ENCODE peak calls at places on chromosomes 4 and X, in nine cellular contexts. One of them, this sample, is unnamed.

GRCh38 chrX:68669094-68669830 is 21.8 kb downstream of the STARD8 start:
- DNase-seq in lower leg skin: no peak
- DNase-seq in A549: no peak
- DNase-seq in IMR-90: no peak
- DNase-seq in endothelial cell of umbilical vein: no peak
- DNase-seq in GM12892: no peak
- DNase-seq in suprapubic skin: no peak
- DNase-seq in stomach: no peak
- DNase-seq in esophagus squamous epithelium: no peak
- DNase-seq in this sample: no peak

GRCh38 chr4:150569384-150569987 is 12.5 kb upstream of the MAB21L2 start:
- DNase-seq in esophagus squamous epithelium: no peak
- DNase-seq in stomach: no peak
- DNase-seq in GM12892: no peak
- DNase-seq in A549: peak
- DNase-seq in suprapubic skin: no peak
- DNase-seq in lower leg skin: no peak
- DNase-seq in endothelial cell of umbilical vein: no peak
- DNase-seq in IMR-90: peak
- DNase-seq in this sample: no peak

GRCh38 chrX:94178145-94178790 is 504.3 kb downstream of the FAM133A start:
- DNase-seq in GM12892: no peak
- DNase-seq in stomach: no peak
- DNase-seq in IMR-90: no peak
- DNase-seq in suprapubic skin: no peak
- DNase-seq in A549: no peak
- DNase-seq in lower leg skin: no peak
- DNase-seq in esophagus squamous epithelium: no peak
- DNase-seq in endothelial cell of umbilical vein: no peak
- DNase-seq in this sample: no peak

GRCh38 chr4:115596265-115597001 is 483.0 kb upstream of the NDST4 start:
- DNase-seq in GM12892: no peak
- DNase-seq in lower leg skin: no peak
- DNase-seq in endothelial cell of umbilical vein: no peak
- DNase-seq in A549: no peak
- DNase-seq in esophagus squamous epithelium: no peak
- DNase-seq in suprapubic skin: no peak
- DNase-seq in stomach: no peak
- DNase-seq in IMR-90: no peak
- DNase-seq in this sample: no peak

GRCh38 chrX:54785901-54786300 is 12.2 kb downstream of the ITIH6 start:
- DNase-seq in esophagus squamous epithelium: no peak
- DNase-seq in GM12892: no peak
- DNase-seq in IMR-90: no peak
- DNase-seq in A549: no peak
- DNase-seq in suprapubic skin: no peak
- DNase-seq in lower leg skin: no peak
- DNase-seq in endothelial cell of umbilical vein: no peak
- DNase-seq in stomach: no peak
- DNase-seq in this sample: peak

GRCh38 chrX:20382518-20383291 is 116.0 kb upstream of the RPS6KA3 start:
- DNase-seq in GM12892: no peak
- DNase-seq in stomach: no peak
- DNase-seq in suprapubic skin: no peak
- DNase-seq in A549: peak
- DNase-seq in esophagus squamous epithelium: no peak
- DNase-seq in IMR-90: no peak
- DNase-seq in endothelial cell of umbilical vein: no peak
- DNase-seq in lower leg skin: no peak
- DNase-seq in this sample: no peak

GRCh38 chrX:5876984-5877655 is 351.5 kb downstream of the NLGN4X start:
- DNase-seq in esophagus squamous epithelium: no peak
- DNase-seq in GM12892: no peak
- DNase-seq in endothelial cell of umbilical vein: no peak
- DNase-seq in A549: peak
- DNase-seq in stomach: no peak
- DNase-seq in lower leg skin: no peak
- DNase-seq in IMR-90: no peak
- DNase-seq in suprapubic skin: no peak
- DNase-seq in this sample: no peak

GRCh38 chr4:149961876-149962597 is 116.2 kb upstream of the DCLK2 start:
- DNase-seq in IMR-90: peak
- DNase-seq in lower leg skin: no peak
- DNase-seq in endothelial cell of umbilical vein: no peak
- DNase-seq in GM12892: no peak
- DNase-seq in suprapubic skin: no peak
- DNase-seq in stomach: no peak
- DNase-seq in A549: no peak
- DNase-seq in esophagus squamous epithelium: no peak
- DNase-seq in this sample: no peak

GRCh38 chr4:156933633-156934258 is 37.9 kb downstream of the PDGFC start:
- DNase-seq in suprapubic skin: no peak
- DNase-seq in stomach: no peak
- DNase-seq in lower leg skin: no peak
- DNase-seq in endothelial cell of umbilical vein: peak
- DNase-seq in A549: no peak
- DNase-seq in GM12892: no peak
- DNase-seq in IMR-90: peak
- DNase-seq in esophagus squamous epithelium: no peak
- DNase-seq in this sample: peak

GRCh38 chrX:70445197-70445656 is 592 bp downstream of the DLG3 start:
- DNase-seq in esophagus squamous epithelium: no peak
- DNase-seq in GM12892: no peak
- DNase-seq in lower leg skin: no peak
- DNase-seq in A549: no peak
- DNase-seq in endothelial cell of umbilical vein: no peak
- DNase-seq in stomach: no peak
- DNase-seq in IMR-90: no peak
- DNase-seq in suprapubic skin: no peak
- DNase-seq in this sample: no peak

GRCh38 chrX:152913354-152913753 is 15.5 kb downstream of the ZNF185 start:
- DNase-seq in IMR-90: no peak
- DNase-seq in suprapubic skin: no peak
- DNase-seq in esophagus squamous epithelium: no peak
- DNase-seq in stomach: no peak
- DNase-seq in GM12892: no peak
- DNase-seq in A549: no peak
- DNase-seq in lower leg skin: no peak
- DNase-seq in endothelial cell of umbilical vein: no peak
- DNase-seq in this sample: no peak

GRCh38 chrX:2484721-2485459 is 15.9 kb downstream of the DHRSX start:
- DNase-seq in endothelial cell of umbilical vein: no peak
- DNase-seq in GM12892: no peak
- DNase-seq in esophagus squamous epithelium: no peak
- DNase-seq in A549: no peak
- DNase-seq in stomach: no peak
- DNase-seq in lower leg skin: no peak
- DNase-seq in IMR-90: peak
- DNase-seq in suprapubic skin: no peak
- DNase-seq in this sample: no peak

GRCh38 chr4:66887061-66887460 is 658.2 kb downstream of the CENPC start:
- DNase-seq in GM12892: no peak
- DNase-seq in IMR-90: no peak
- DNase-seq in endothelial cell of umbilical vein: no peak
- DNase-seq in A549: no peak
- DNase-seq in lower leg skin: no peak
- DNase-seq in suprapubic skin: no peak
- DNase-seq in esophagus squamous epithelium: no peak
- DNase-seq in stomach: no peak
- DNase-seq in this sample: no peak

GRCh38 chrX:121641560-121641959 is 594.1 kb downstream of the GLUD2 start:
- DNase-seq in stomach: no peak
- DNase-seq in lower leg skin: no peak
- DNase-seq in IMR-90: peak
- DNase-seq in esophagus squamous epithelium: no peak
- DNase-seq in A549: no peak
- DNase-seq in suprapubic skin: no peak
- DNase-seq in GM12892: no peak
- DNase-seq in endothelial cell of umbilical vein: no peak
- DNase-seq in this sample: no peak

GRCh38 chr4:48483777-48484493 is 792 bp downstream of the SLC10A4 start:
- DNase-seq in GM12892: no peak
- DNase-seq in lower leg skin: no peak
- DNase-seq in A549: no peak
- DNase-seq in esophagus squamous epithelium: no peak
- DNase-seq in stomach: no peak
- DNase-seq in IMR-90: no peak
- DNase-seq in endothelial cell of umbilical vein: no peak
- DNase-seq in suprapubic skin: no peak
- DNase-seq in this sample: peak

GRCh38 chrX:119236599-119237525 is 777 bp downstream of the PGRMC1 start:
- DNase-seq in stomach: peak
- DNase-seq in suprapubic skin: peak
- DNase-seq in IMR-90: peak
- DNase-seq in GM12892: peak
- DNase-seq in lower leg skin: peak
- DNase-seq in A549: no peak
- DNase-seq in esophagus squamous epithelium: no peak
- DNase-seq in endothelial cell of umbilical vein: peak
- DNase-seq in this sample: peak
- TF ChIP-seq POLR2A in stomach: no peak
- TF ChIP-seq POLR2A in suprapubic skin: no peak
- TF ChIP-seq POLR2A in IMR-90: no peak
- TF ChIP-seq POLR2A in GM12892: no peak
- TF ChIP-seq POLR2A in lower leg skin: no peak
- TF ChIP-seq POLR2A in A549: no peak
- TF ChIP-seq POLR2A in esophagus squamous epithelium: peak
- TF ChIP-seq POLR2A in endothelial cell of umbilical vein: no peak
- TF ChIP-seq POLR2A in this sample: no peak

DNA sequence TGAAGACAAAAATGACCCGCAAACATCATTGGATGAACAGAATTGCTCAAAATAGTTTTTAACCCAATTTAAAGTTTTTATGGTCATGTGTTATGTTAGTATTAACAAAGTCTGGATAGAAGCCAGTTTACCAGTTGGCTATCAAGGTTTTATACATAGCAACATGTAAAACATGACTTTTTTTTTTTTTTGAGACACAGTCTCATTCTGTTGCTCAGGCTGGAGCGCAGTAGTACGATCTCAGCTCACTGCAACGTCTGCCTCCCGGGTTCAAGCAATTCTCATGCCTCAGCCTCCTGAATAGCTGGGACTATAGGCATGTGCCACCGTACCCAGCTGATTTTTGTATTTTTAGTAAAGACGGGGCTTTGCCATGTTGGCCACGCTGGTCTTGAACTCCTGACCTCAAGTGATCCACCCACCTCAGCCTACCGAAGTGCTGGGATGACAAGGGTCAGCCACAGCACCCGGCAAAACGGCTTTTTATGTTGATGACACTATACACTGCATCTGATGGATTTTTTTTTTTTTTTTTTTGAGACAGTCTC is 3.4 kb downstream of the SAT1 start:
- DNase-seq in esophagus squamous epithelium: no peak
- DNase-seq in lower leg skin: no peak
- DNase-seq in IMR-90: no peak
- DNase-seq in A549: no peak
- DNase-seq in suprapubic skin: no peak
- DNase-seq in endothelial cell of umbilical vein: peak
- DNase-seq in GM12892: no peak
- DNase-seq in stomach: no peak
- DNase-seq in this sample: no peak
- TF ChIP-seq POLR2A in esophagus squamous epithelium: no peak
- TF ChIP-seq POLR2A in lower leg skin: no peak
- TF ChIP-seq POLR2A in IMR-90: peak
- TF ChIP-seq POLR2A in A549: no peak
- TF ChIP-seq POLR2A in suprapubic skin: no peak
- TF ChIP-seq POLR2A in endothelial cell of umbilical vein: no peak
- TF ChIP-seq POLR2A in GM12892: no peak
- TF ChIP-seq POLR2A in stomach: no peak
- TF ChIP-seq POLR2A in this sample: no peak

GRCh38 chr4:128060620-128061565 is at the start of gene LARP1B:
- DNase-seq in stomach: peak
- DNase-seq in lower leg skin: peak
- DNase-seq in GM12892: peak
- DNase-seq in esophagus squamous epithelium: peak
- DNase-seq in A549: peak
- DNase-seq in suprapubic skin: peak
- DNase-seq in IMR-90: peak
- DNase-seq in endothelial cell of umbilical vein: peak
- DNase-seq in this sample: peak
- TF ChIP-seq POLR2A in stomach: no peak
- TF ChIP-seq POLR2A in lower leg skin: no peak
- TF ChIP-seq POLR2A in GM12892: peak
- TF ChIP-seq POLR2A in esophagus squamous epithelium: peak
- TF ChIP-seq POLR2A in A549: peak
- TF ChIP-seq POLR2A in suprapubic skin: peak
- TF ChIP-seq POLR2A in IMR-90: peak
- TF ChIP-seq POLR2A in endothelial cell of umbilical vein: peak
- TF ChIP-seq POLR2A in this sample: peak

GRCh38 chr4:148445071-148445902 is 3.1 kb upstream of the NR3C2 start:
- DNase-seq in lower leg skin: peak
- DNase-seq in esophagus squamous epithelium: peak
- DNase-seq in GM12892: peak
- DNase-seq in suprapubic skin: peak
- DNase-seq in IMR-90: no peak
- DNase-seq in endothelial cell of umbilical vein: peak
- DNase-seq in A549: no peak
- DNase-seq in stomach: peak
- DNase-seq in this sample: peak
- TF ChIP-seq POLR2A in lower leg skin: no peak
- TF ChIP-seq POLR2A in esophagus squamous epithelium: no peak
- TF ChIP-seq POLR2A in GM12892: no peak
- TF ChIP-seq POLR2A in suprapubic skin: peak
- TF ChIP-seq POLR2A in IMR-90: no peak
- TF ChIP-seq POLR2A in endothelial cell of umbilical vein: no peak
- TF ChIP-seq POLR2A in A549: no peak
- TF ChIP-seq POLR2A in stomach: no peak
- TF ChIP-seq POLR2A in this sample: no peak

DNA sequence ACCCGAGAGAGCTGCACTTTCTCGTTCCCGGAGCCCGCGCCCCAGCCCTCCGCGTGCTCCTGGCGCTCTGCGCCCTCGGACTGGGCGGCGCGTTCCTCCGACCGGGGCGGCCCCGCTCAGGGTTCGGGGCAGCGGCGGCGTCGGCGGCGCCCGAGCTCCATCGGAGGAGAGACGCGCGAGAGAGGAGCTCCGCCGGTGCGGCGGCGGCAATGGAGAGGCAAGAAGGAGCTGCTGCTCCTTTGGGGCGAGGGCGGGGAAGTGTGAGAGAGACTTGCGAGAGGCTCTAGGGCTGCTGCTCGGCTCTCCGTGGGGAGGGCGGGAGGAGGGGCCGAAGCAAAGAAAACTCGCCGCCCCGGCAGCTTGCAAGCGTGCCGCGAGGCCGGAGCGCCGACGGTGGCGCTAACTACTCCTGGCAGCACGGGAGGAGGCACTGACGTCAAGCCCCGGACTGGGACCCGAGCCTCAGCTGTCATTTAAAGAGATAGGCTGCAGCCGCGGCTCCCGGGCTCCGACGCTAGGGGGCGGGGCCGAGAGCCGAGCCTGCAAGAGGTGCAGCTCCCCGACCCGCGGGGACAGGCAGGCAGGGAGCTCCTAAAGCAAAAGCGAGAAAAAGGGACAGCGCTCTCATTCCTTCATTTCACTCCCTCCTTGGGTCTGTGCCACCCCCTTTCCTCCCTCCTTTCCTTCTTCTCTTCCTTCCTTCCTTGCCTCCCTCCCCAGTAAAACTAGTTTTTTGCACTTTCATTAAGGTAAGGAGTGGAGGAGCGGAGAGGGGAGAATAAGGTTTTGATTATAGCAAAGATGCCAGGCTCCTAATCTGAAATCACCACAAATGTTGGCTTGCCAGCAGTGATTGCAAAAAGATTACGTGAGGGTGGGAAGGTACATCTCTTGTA is at the start of gene KCTD8:
- DNase-seq in IMR-90: peak
- DNase-seq in endothelial cell of umbilical vein: peak
- DNase-seq in lower leg skin: peak
- DNase-seq in esophagus squamous epithelium: peak
- DNase-seq in A549: peak
- DNase-seq in GM12892: peak
- DNase-seq in stomach: peak
- DNase-seq in suprapubic skin: peak
- DNase-seq in this sample: peak
- TF ChIP-seq POLR2A in IMR-90: no peak
- TF ChIP-seq POLR2A in endothelial cell of umbilical vein: no peak
- TF ChIP-seq POLR2A in lower leg skin: no peak
- TF ChIP-seq POLR2A in esophagus squamous epithelium: no peak
- TF ChIP-seq POLR2A in A549: no peak
- TF ChIP-seq POLR2A in GM12892: no peak
- TF ChIP-seq POLR2A in stomach: no peak
- TF ChIP-seq POLR2A in suprapubic skin: no peak
- TF ChIP-seq POLR2A in this sample: no peak